ENCODE peak calls at places on chromosomes 13 and 19, in seven cellular contexts. S, J, K, U, L, T and V are unnamed samples.
A peak's percentile ranks its signal among the peaks of the same experiment; 100 is the strongest.

GRCh38 chr13:65744761-65745160 is 1485.4 kb downstream of the PCDH9 start:
- DNase-seq in S (no peak), J (peak; percentile 38), K (no peak), U (peak; percentile 18), L (no peak), T (no peak), V (peak; percentile 26)

GRCh38 chr13:112722433-112723250 is 32.8 kb downstream of the ATP11A start:
- DNase-seq in S (peak; percentile 66), J (peak; percentile 72), K (peak; percentile 76), U (peak; percentile 75), L (no peak), T (no peak), V (no peak)

GRCh38 chr19:40802300-40803169 is 3.5 kb downstream of the EGLN2 start:
- DNase-seq in S (peak; percentile 83), J (no peak), K (no peak), U (no peak), L (no peak), T (no peak), V (no peak)

GRCh38 chr19:54916822-54917221 is 10.9 kb downstream of the NCR1 start:
- DNase-seq in S (no peak), J (no peak), K (no peak), U (no peak), L (no peak), T (no peak), V (no peak)

GRCh38 chr13:36069881-36070366 is 61.3 kb downstream of the DCLK1 start:
- DNase-seq in S (no peak), J (peak; percentile 34), K (no peak), U (no peak), L (no peak), T (no peak), V (no peak)

GRCh38 chr13:25977216-25977615 is 74.6 kb downstream of the SHISA2 start:
- DNase-seq in S (no peak), J (no peak), K (no peak), U (no peak), L (no peak), T (no peak), V (no peak)

GRCh38 chr13:84187626-84188025 is 305.4 kb upstream of the SLITRK1 start:
- DNase-seq in S (no peak), J (no peak), K (no peak), U (no peak), L (no peak), T (no peak), V (no peak)

GRCh38 chr13:97359181-97360057 is 74.5 kb upstream of the RAP2A start:
- DNase-seq in S (peak; percentile 51), J (peak; percentile 29), K (peak; percentile 75), U (peak; percentile 90), L (no peak), T (peak; percentile 53), V (no peak)

GRCh38 chr19:13017306-13018036 is 22.2 kb downstream of the NFIX start:
- DNase-seq in S (no peak), J (no peak), K (no peak), U (no peak), L (no peak), T (no peak), V (no peak)

GRCh38 chr19:14479985-14480694 is 5.0 kb upstream of the PTGER1 start:
- DNase-seq in S (no peak), J (no peak), K (no peak), U (peak; percentile 45), L (peak; percentile 76), T (peak; percentile 84), V (no peak)

GRCh38 chr13:77323858-77324257 is 3.0 kb downstream of the MYCBP2 start:
- DNase-seq in S (no peak), J (no peak), K (no peak), U (no peak), L (no peak), T (no peak), V (no peak)

GRCh38 chr13:76837811-76838210 is 48.4 kb downstream of the KCTD12 start:
- DNase-seq in S (no peak), J (no peak), K (no peak), U (peak; percentile 43), L (no peak), T (no peak), V (no peak)

GRCh38 chr13:66660013-66660804 is 569.9 kb downstream of the PCDH9 start:
- DNase-seq in S (no peak), J (no peak), K (peak; percentile 62), U (peak; percentile 79), L (no peak), T (no peak), V (no peak)

GRCh38 chr19:38736413-38737280 is 7.6 kb downstream of the CAPN12 start:
- DNase-seq in S (peak; percentile 20), J (no peak), K (no peak), U (peak; percentile 39), L (peak; percentile 83), T (no peak), V (no peak)

GRCh38 chr13:30748717-30749116 is 13.4 kb downstream of the ALOX5AP start:
- DNase-seq in S (no peak), J (no peak), K (no peak), U (no peak), L (no peak), T (no peak), V (no peak)

DNA sequence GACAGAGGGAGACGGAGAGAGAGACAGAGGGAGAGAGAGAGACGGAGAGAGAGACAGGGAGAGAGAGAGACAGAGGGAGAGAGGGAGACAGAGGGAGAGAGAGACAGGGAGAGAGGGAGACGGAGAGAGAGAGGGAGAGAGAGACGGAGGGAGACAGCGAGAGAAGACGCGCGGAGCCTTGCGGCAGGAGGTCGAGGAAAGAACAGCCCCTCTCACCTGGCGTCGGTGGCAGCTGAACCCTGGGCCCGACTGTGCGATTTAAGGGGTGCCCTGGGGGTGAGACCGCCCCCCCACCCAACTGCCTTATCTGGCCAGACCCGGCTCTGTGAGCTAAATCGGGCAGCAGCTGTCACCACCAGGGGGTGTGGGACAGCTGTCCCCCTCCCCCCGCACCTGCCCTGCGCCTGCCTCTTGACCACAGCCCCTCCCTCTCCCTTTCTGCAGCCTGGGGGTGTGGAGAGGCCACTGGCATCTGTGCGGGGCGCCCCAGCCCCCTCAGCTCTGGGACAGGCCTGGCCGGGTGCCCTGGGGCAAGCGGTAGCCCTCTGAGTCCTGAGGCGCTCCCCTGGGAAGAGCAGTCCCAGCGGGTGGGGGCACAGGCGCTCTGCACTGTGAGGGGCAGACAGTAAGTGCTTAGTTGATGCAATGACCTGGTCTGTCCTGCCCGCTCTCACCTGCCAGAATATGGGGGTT is 10.8 kb downstream of the JOSD2 start:
- DNase-seq in S (peak; percentile 86), J (no peak), K (no peak), U (no peak), L (no peak), T (no peak), V (no peak)
- TF ChIP-seq CTCF in S (peak; percentile 16), J (peak; percentile 27), K (peak; percentile 42), U (peak; percentile 29), L (no peak), T (peak; percentile 43), V (peak; percentile 37)

DNA sequence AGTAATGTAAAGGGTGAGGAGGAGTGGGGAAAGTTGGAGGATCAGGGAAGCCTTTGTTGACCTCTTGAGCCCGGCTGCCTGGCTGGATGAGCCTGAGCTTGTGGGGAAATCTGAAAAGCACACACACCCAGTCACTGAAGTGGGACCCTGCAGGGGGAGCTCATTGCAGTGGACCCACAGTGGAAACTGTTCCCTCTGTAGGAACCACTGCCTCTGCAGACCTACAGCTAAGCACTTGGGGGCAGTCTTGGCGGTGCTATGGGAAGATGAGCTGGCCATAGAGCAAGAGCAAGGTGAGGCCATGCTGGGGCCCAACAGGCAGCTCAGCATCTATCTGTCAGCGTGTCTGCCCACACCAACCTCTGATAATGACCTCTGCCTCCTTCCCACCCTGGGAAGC is 294.8 kb downstream of the TSHZ3 start:
- DNase-seq in S (peak; percentile 16), J (peak; percentile 21), K (peak; percentile 69), U (peak; percentile 92), L (no peak), T (no peak), V (peak; percentile 5)
- TF ChIP-seq CTCF in S (peak; percentile 38), J (peak; percentile 86), K (peak; percentile 92), U (peak; percentile 96), L (no peak), T (peak; percentile 54), V (peak; percentile 85)

DNA sequence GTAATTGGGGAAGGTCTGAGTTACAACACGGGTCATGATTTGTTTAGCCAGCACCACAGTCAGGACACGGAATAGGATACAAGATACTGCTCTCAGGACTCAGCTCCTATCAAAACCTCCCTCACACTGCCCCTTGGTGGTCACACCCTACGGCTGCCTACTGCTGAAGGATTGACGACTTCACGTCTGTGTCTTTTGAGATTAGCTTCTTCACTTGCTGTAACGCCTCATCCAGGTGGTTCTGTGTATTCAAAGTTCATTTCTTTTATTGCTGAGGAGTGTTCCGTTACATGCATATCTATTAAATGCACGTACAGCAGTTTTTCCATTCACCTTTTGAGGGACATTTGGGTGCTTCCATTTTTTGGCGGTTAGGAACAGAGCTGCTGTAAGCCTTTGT is 46.3 kb downstream of the URI1 start:
- DNase-seq in S (no peak), J (no peak), K (no peak), U (no peak), L (no peak), T (no peak), V (no peak)
- TF ChIP-seq CTCF in S (no peak), J (no peak), K (no peak), U (no peak), L (no peak), T (no peak), V (no peak)

DNA sequence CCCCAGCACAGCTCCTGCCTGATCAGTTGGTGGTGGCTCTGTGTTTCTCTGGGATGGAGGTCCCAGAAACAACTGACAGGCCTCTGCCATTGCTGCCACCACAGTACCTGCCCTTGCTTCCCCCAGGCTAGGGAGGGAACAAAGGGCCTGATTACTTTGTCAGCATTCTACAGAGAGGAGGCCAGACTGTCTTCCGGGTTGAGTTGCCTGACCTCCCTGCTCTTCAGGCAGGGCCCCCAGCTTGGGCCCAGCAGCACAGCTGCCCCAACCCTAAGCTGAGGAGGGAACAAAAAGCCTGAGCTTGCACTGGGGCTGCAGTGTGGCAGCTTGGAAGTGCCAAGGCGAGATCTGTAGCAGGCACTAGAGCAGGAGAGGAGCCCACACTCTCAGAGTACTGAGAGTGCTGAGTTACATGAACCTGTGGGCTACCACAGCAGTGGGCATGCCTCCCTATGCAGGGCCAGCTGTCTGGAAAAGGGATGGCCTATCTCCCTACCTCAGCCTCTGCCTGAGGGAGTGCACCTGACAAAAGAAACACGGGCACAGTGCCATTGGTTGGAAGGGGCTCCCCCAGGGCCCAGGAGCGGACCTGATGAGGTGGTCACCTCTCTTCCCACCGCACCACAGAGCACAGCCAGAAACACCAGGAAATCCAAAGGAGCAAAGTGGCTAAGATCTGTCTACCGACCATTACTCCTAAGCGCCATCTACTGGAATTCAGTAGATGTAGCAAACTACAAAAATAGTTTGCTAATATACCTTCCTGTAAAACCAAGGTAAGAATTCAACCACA is 24.4 kb downstream of the SLC25A15 start:
- DNase-seq in S (no peak), J (no peak), K (peak; percentile 16), U (peak; percentile 66), L (no peak), T (no peak), V (no peak)
- TF ChIP-seq CTCF in S (peak; percentile 41), J (peak; percentile 56), K (peak; percentile 65), U (peak; percentile 65), L (peak; percentile 43), T (peak; percentile 54), V (no peak)